ENCODE peak calls at places on chromosome X, in four cellular contexts. X, E, H and L are unnamed samples.

GRCh38 chrX:46251755-46252154 is 293.5 kb downstream of the ZNF674 start:
- DNase-seq in H (no peak), X (peak; percentile 74), E (no peak), L (no peak)

GRCh38 chrX:41276661-41277506 is 57.1 kb upstream of the DDX3X start:
- DNase-seq in X (no peak), H (no peak), E (no peak), L (no peak)

GRCh38 chrX:55767100-55767499 is 49.6 kb downstream of the RRAGB start:
- DNase-seq in H (no peak), X (no peak), E (no peak), L (no peak)

GRCh38 chrX:75623535-75623934 is 100.7 kb upstream of the ZDHHC15 start:
- DNase-seq in H (no peak), X (peak; percentile 1), E (no peak), L (no peak)

GRCh38 chrX:151702741-151703352 is 7.6 kb downstream of the PRRG3 start:
- DNase-seq in H (no peak), E (no peak), X (no peak), L (no peak)

GRCh38 chrX:43750248-43750676 is 94.2 kb downstream of the MAOA start:
- DNase-seq in H (peak; percentile 31), E (peak; percentile 10), X (peak; percentile 57), L (peak; percentile 39)

GRCh38 chrX:47579537-47579936 is 2.7 kb upstream of the TIMP1 start:
- DNase-seq in E (no peak), X (no peak), H (no peak), L (no peak)

GRCh38 chrX:18983711-18984380 is at the start of gene PHKA2:
- DNase-seq in X (peak; percentile 29), H (no peak), E (no peak), L (peak; percentile 70)

GRCh38 chrX:118603981-118604380 is 108.4 kb downstream of the DOCK11 start:
- DNase-seq in X (peak; percentile 50), H (peak; percentile 46), E (no peak), L (peak; percentile 51)

GRCh38 chrX:2664497-2664896 is 26.6 kb upstream of the CD99 start:
- DNase-seq in E (no peak), X (no peak), H (no peak), L (no peak)

GRCh38 chrX:22486326-22486725 is 213.6 kb downstream of the CBLL2 start:
- DNase-seq in X (no peak), E (no peak), H (no peak), L (no peak)

GRCh38 chrX:21934414-21934813 is 6.1 kb upstream of the SMS start:
- DNase-seq in X (no peak), H (no peak), E (no peak), L (no peak)

GRCh38 chrX:107355533-107355932 is 93.9 kb upstream of the FRMPD3 start:
- DNase-seq in E (peak; percentile 25), X (no peak), H (no peak), L (no peak)

GRCh38 chrX:20663287-20663686 is 396.6 kb upstream of the RPS6KA3 start:
- DNase-seq in E (no peak), H (no peak), X (no peak), L (no peak)

GRCh38 chrX:19725545-19726102 is 161.8 kb downstream of the SH3KBP1 start:
- DNase-seq in H (no peak), X (no peak), E (no peak), L (no peak)

GRCh38 chrX:72314881-72315280 is 9.2 kb upstream of the CITED1 start:
- DNase-seq in E (no peak), X (no peak), H (no peak), L (no peak)

GRCh38 chrX:110806145-110806544 is 10.5 kb upstream of the CHRDL1 start:
- DNase-seq in H (no peak), X (no peak), E (no peak), L (no peak)

GRCh38 chrX:15947648-15948317 is 93.2 kb upstream of the AP1S2 start:
- DNase-seq in X (no peak), H (no peak), E (peak; percentile 33), L (peak; percentile 8)

GRCh38 chrX:106933538-106933961 is 13.3 kb downstream of the CLDN2 start:
- DNase-seq in H (no peak), E (no peak), X (peak; percentile 89), L (no peak)

GRCh38 chrX:20067709-20068315 is 48.9 kb downstream of the MAP7D2 start:
- DNase-seq in H (peak; percentile 23), E (no peak), X (no peak), L (no peak)

GRCh38 chrX:30278365-30278764 is 30.8 kb downstream of the NR0B1 start:
- DNase-seq in H (no peak), E (no peak), X (no peak), L (no peak)

GRCh38 chrX:23792861-23793553 is 10.0 kb downstream of the SAT1 start:
- DNase-seq in X (no peak), H (no peak), E (no peak), L (no peak)

GRCh38 chrX:132876509-132876837 is 82.0 kb downstream of the HS6ST2 start:
- DNase-seq in X (no peak), E (no peak), H (no peak), L (no peak)

GRCh38 chrX:107135076-107135964 is 16.7 kb upstream of the RBM41 start:
- DNase-seq in H (peak; percentile 78), X (peak; percentile 14), E (no peak), L (no peak)

GRCh38 chrX:8189096-8189830 is 18.2 kb upstream of the VCX2 start:
- DNase-seq in X (no peak), H (no peak), E (no peak), L (no peak)

GRCh38 chrX:46777971-46778810 is 19.3 kb upstream of the SLC9A7 start:
- DNase-seq in E (no peak), H (no peak), X (peak; percentile 12), L (no peak)

GRCh38 chrX:119417376-119417775 is 18.2 kb downstream of the SLC25A43 start:
- DNase-seq in E (no peak), X (no peak), H (no peak), L (no peak)

GRCh38 chrX:129596077-129596476 is 56.0 kb downstream of the OCRL start:
- DNase-seq in E (no peak), H (no peak), X (no peak), L (no peak)

GRCh38 chrX:40171513-40172168 is 73.9 kb upstream of the BCOR start:
- DNase-seq in H (no peak), E (no peak), X (no peak), L (peak; percentile 21)
- TF ChIP-seq FOSL1 in H (no peak), E (no peak), X (no peak), L (no peak)

GRCh38 chrX:131675596-131676194 is 131.8 kb downstream of the OR13H1 start:
- DNase-seq in E (no peak), X (peak; percentile 8), H (peak; percentile 7), L (peak; percentile 46)
- TF ChIP-seq FOSL1 in E (no peak), X (no peak), H (no peak), L (no peak)

DNA sequence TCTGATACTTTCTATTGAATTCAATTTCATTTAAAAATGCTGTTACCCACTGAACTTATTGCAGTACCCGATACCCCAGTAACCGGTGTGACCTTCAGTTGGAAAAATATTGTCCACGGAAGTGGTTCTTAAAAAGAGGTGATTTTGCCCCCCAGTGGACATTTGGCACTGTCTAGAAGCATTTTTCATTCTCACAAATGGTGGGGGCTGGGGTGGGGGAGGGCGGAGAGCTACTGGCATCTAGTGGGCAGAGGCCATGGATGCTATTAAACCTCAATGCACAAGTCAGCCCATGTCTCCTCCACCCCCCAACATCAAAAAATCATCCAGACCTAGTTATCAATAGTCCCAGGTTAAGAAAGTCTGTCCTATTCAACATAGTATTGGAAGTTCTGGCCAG is 19.6 kb upstream of the CHM start:
- DNase-seq in E (no peak), H (no peak), X (peak; percentile 40), L (no peak)
- TF ChIP-seq FOSL1 in E (no peak), H (no peak), X (no peak), L (no peak)

DNA sequence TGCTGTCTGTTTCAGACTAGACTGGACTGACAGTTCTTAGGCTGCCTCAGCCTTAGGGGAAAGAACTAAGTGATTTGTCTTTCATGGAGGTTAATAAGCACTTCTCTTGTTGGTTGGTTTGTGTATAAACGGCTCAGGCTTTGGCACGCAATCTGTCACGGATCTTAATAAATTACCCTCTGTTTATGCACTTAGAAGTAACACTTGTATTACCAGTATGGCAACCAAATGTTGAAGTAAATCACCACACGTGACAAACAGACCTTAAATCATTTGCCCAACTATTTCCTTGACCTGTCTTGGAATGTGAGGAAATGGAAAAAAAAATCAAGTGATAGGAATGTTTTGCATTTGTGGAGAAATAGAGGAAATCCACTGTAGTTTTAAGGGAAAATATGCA is 69.9 kb downstream of the TEX13A start:
- DNase-seq in X (no peak), H (no peak), E (no peak), L (no peak)
- TF ChIP-seq FOSL1 in X (no peak), H (no peak), E (no peak), L (no peak)

GRCh38 chrX:153875391-153876111 is 10.4 kb downstream of the L1CAM start:
- DNase-seq in X (no peak), H (no peak), E (no peak), L (peak; percentile 86)
- TF ChIP-seq FOSL1 in X (peak; percentile 90), H (no peak), E (no peak), L (no peak)

DNA sequence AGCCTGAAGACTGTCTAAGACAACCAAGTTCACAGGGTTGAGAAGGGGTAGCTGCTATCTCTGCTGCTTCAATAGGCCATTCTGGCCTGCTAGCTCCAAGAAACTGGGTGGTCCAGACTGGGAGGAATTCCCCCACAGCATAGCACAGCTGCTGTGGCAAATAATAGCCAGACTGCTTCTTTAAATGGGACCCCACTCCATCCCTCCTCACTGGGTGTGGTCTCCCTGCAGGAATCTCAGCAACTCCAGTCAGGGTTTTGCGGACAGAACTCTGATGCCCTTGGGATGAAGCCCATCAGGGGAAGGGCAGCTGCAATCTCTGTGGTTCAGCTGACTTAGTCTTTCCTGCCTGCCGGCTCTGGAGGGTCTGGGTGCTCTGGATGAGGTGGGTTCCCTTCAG is 1018.6 kb upstream of the DIAPH2 start:
- DNase-seq in E (no peak), X (no peak), H (no peak), L (no peak)
- TF ChIP-seq FOSL1 in E (no peak), X (no peak), H (no peak), L (no peak)

DNA sequence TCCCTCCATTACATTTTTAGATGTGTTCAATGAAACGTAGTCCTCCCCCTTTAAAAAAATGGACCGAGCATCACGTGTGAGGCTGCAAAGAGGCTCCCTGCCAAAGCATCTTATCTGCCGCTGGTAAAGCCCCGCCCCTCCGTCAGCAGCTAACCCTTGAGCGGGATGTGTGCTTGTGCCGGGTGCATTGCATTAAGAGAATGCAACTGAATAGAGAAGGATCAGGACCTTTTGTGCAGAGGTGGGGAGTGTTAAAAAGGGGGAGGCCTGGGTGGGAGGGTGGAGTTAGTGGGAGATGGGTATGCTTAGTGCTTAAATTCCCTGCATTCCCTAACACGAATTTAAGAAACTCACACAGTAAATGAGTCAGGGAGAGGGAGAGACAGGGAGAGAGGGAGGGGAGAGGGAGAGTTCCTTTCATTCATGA is 66.0 kb downstream of the TBL1X start:
- DNase-seq in H (no peak), E (peak; percentile 84), X (peak; percentile 60), L (peak; percentile 67)
- TF ChIP-seq FOSL1 in H (no peak), E (no peak), X (no peak), L (no peak)

GRCh38 chrX:71175531-71175930 is 30.9 kb downstream of the NLGN3 start:
- DNase-seq in H (no peak), E (no peak), X (no peak), L (no peak)

GRCh38 chrX:71178908-71179307 is 34.3 kb downstream of the NLGN3 start:
- DNase-seq in H (peak; percentile 39), E (no peak), X (peak; percentile 54), L (peak; percentile 49)

GRCh38 chrX:71174795-71175194 is 30.2 kb downstream of the NLGN3 start:
- DNase-seq in H (no peak), E (no peak), X (no peak), L (no peak)

GRCh38 chrX:71173440-71173839 is 28.8 kb downstream of the NLGN3 start:
- DNase-seq in H (no peak), X (no peak), E (no peak), L (peak; percentile 39)

GRCh38 chrX:71177327-71177726 is 32.7 kb downstream of the NLGN3 start:
- DNase-seq in X (peak; percentile 14), H (no peak), E (no peak), L (peak; percentile 17)
- TF ChIP-seq FOSL1 in X (no peak), H (no peak), E (no peak), L (no peak)